ENCODE peak calls at places on chromosome 11, in nine cellular contexts. J, F, D, W, T, Y, Z, P and M are unnamed samples.

GRCh38 chr11:94193288-94193687 is 64.6 kb downstream of the PANX1 start:
- DNase-seq in J (peak; percentile 71), F (no peak), D (no peak), W (no peak), T (peak; percentile 20), Y (peak; percentile 56), Z (no peak), P (no peak), M (no peak)

GRCh38 chr11:132062541-132062940 is 692.1 kb downstream of the NTM start:
- DNase-seq in J (no peak), F (no peak), D (no peak), W (no peak), T (no peak), Y (no peak), Z (no peak), P (no peak), M (no peak)

GRCh38 chr11:87239531-87239930 is 201.8 kb downstream of the TMEM135 start:
- DNase-seq in J (no peak), F (no peak), D (no peak), W (no peak), T (no peak), Y (no peak), Z (no peak), P (no peak), M (no peak)

GRCh38 chr11:69104212-69104855 is 51.4 kb upstream of the SMIM38 start:
- DNase-seq in J (no peak), F (no peak), D (no peak), W (no peak), T (no peak), Y (no peak), Z (no peak), P (no peak), M (no peak)

GRCh38 chr11:94873910-94874575 is 99.3 kb downstream of the CWC15 start:
- DNase-seq in J (no peak), F (no peak), D (no peak), W (no peak), T (peak; percentile 43), Y (no peak), Z (peak; percentile 57), P (no peak), M (no peak)

GRCh38 chr11:1570896-1571759 is 943 bp downstream of the DUSP8 start:
- DNase-seq in J (no peak), F (no peak), D (no peak), W (no peak), T (no peak), Y (no peak), Z (no peak), P (peak; percentile 13), M (no peak)

GRCh38 chr11:44575288-44575672 is 9.8 kb downstream of the CD82 start:
- DNase-seq in J (peak; percentile 33), F (no peak), D (no peak), W (no peak), T (no peak), Y (peak; percentile 51), Z (no peak), P (no peak), M (no peak)

GRCh38 chr11:33835143-33835878 is 56.6 kb downstream of the LMO2 start:
- DNase-seq in J (no peak), F (peak; percentile 14), D (peak; percentile 37), W (peak; percentile 13), T (peak; percentile 58), Y (peak; percentile 84), Z (no peak), P (no peak), M (no peak)

DNA sequence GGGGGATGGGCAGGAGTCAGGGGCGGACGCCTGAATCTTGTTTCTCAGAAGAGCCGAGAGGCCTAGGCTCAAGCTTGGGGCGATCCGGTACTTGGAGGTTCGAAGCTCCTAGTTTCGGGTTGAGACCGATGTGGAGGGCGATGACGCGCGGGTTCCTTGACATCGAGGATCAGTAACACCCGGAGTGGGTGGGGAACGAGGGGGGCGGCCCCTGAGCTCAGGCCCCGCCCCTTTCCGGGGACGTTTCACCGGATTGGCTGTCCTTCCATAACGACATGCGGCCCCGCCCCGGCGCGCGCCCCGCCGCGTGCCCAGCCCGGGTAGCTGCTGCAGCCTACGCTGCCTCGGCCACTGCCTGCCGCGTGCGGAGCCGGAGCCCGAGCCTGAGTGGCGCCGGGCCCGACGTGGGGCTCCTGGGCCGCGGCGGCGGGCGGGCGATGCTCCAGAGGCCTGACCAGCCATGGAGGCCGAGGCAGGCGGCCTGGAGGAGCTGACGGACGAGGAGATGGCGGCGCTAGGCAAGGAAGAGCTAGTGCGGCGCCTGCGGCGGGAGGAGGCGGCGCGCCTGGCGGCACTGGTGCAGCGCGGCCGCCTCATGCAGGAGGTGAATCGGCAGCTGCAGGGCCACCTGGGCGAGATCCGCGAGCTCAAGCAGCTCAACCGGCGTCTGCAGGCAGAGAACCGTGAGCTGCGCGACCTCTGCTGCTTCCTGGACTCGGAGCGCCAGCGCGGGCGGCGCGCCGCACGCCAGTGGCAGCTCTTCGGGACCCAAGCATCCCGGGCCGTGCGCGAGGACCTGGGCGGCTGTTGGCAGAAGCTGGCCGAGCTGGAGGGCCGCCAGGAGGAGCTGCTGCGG is at the start of gene CCDC85B:
- DNase-seq in J (peak; percentile 94), F (peak; percentile 93), D (peak; percentile 99), W (peak; percentile 89), T (peak; percentile 98), Y (peak; percentile 95), Z (peak; percentile 100), P (peak; percentile 96), M (peak; percentile 95)
- TF ChIP-seq CTCF in J (peak; percentile 16), F (no peak), D (peak; percentile 12), W (no peak), T (no peak), Y (no peak), Z (no peak), P (no peak), M (peak; percentile 13)

DNA sequence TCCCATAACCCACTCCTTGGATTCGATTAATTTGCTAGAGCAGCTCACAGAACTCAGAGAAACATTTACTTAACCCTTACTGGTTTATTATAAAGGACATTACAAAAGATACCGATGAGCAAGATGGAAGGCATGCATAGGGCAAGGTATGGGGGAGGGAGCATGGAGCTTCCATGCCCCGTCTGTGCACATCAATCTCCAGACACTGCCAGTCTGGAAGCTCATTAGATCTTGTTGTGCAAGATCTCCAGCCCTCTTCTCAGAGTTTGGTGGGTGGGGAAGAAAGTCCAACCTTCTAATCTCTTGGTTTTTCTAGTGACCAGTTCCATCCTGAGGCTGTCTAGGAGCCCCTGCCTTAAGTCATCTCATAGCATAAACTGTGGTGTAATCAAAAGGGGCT is 190.7 kb downstream of the UVRAG start:
- DNase-seq in J (no peak), F (no peak), D (no peak), W (no peak), T (no peak), Y (no peak), Z (no peak), P (no peak), M (no peak)
- TF ChIP-seq CTCF in J (no peak), F (no peak), D (no peak), W (no peak), T (no peak), Y (no peak), Z (no peak), P (no peak), M (no peak)

DNA sequence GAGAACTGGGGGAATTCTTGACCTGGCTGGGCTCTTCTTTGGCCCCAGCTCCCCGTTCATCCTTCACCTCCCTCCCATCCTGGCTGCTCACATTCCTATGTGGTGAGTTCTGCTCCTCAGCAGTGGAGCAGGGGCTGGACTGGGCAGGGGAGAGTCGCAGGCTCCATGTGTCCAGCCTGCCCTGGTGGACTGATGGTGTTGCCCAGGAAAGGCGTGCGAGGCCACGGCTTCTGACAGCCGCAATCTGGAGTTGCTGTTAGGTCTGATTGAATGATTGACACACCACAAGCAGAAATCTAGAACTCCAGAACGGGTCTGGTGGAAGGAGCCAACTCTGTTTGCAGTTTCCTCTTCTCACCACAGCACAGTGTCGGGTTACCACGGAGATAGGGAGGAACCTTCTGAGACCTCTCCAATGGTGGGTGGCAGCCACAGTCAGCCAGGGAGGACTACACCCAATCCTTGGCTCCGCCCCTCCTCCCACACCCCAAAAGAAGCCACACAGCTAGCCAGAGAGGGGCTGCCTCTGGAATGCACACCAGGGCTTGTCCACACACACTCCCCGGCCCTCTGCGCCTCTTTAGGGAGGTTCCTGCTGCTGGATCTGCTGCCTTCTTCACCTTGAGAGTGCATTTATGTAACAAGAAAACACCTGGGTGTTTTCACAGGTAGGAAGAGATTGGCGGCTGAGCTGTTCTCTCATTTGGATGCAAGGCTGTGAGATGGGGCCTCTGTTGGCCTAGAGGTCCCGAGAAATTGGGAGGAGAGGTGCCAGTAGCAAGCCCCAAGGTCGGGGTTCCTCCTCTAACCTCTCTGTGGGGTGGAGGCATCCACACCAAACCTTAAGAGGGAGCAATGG is 56.4 kb upstream of the CD44 start:
- DNase-seq in J (peak; percentile 80), F (peak; percentile 64), D (peak; percentile 60), W (no peak), T (peak; percentile 75), Y (peak; percentile 85), Z (peak; percentile 71), P (no peak), M (peak; percentile 85)
- TF ChIP-seq CTCF in J (no peak), F (no peak), D (no peak), W (no peak), T (peak; percentile 3), Y (peak; percentile 6), Z (no peak), P (no peak), M (no peak)

GRCh38 chr11:11571893-11572292 is 49.9 kb downstream of the GALNT18 start:
- DNase-seq in J (peak; percentile 35), F (no peak), D (no peak), W (no peak), T (no peak), Y (no peak), Z (no peak), P (no peak), M (no peak)

GRCh38 chr11:11568651-11569229 is 53.1 kb downstream of the GALNT18 start:
- DNase-seq in J (no peak), F (no peak), D (no peak), W (no peak), T (no peak), Y (no peak), Z (no peak), P (no peak), M (no peak)

GRCh38 chr11:11570823-11571222 is 51.0 kb downstream of the GALNT18 start:
- DNase-seq in J (peak; percentile 10), F (no peak), D (no peak), W (no peak), T (no peak), Y (no peak), Z (no peak), P (no peak), M (no peak)

GRCh38 chr11:11567862-11568650 is 53.7 kb downstream of the GALNT18 start:
- DNase-seq in J (no peak), F (no peak), D (peak; percentile 62), W (no peak), T (peak; percentile 4), Y (peak; percentile 9), Z (no peak), P (no peak), M (no peak)

DNA sequence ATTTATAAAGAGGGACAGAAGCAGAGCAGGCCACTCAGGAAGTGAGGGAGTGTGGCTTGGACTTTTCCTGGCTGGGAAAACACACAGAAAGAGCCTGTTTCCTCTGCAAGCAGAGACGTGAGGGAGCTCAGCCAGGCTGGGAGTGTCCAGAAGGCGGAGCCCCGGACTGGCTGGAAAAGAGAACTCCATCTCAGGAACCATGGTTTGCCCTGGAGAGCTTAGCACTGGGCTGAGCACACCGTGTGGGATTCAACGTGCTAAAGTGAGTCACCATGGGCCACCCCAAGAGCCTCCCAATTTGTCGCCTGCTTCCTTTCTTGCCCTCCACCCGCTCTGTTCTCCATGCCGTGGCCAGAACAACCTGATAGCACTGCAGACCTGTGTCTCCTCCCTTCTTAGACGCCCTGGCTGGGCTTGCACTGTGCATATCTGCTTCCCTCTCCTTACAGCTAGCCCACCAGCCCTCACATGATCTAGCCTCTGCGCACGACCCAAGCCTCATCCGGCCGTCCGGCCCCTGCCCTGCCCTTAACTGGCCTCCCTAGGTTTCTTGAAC is 51.8 kb downstream of the GALNT18 start:
- DNase-seq in J (peak; percentile 56), F (no peak), D (peak; percentile 54), W (no peak), T (peak; percentile 27), Y (no peak), Z (peak; percentile 83), P (peak; percentile 29), M (no peak)
- TF ChIP-seq CTCF in J (no peak), F (no peak), D (no peak), W (no peak), T (no peak), Y (no peak), Z (no peak), P (no peak), M (no peak)